ENCODE peak calls at places on chromosomes 6 and 20, in four cellular contexts. G is K562, X is HCT116, M is HepG2. U is an unnamed sample.

GRCh38 chr6:3850451-3851203 is 1.5 kb downstream of the FAM50B start:
- DNase-seq in M (no peak), X (no peak), G (no peak), U (no peak)

GRCh38 chr6:116847234-116847633 is 18.4 kb upstream of the GPRC6A start:
- DNase-seq in G (no peak), X (peak; percentile 35), M (peak; percentile 59), U (peak; percentile 24)

GRCh38 chr20:45882469-45883099 is 1.6 kb downstream of the ZSWIM1 start:
- DNase-seq in G (no peak), X (no peak), M (no peak), U (no peak)

GRCh38 chr6:125598422-125598821 is 151.0 kb upstream of the HEY2 start:
- DNase-seq in G (no peak), M (no peak), X (no peak), U (peak; percentile 33)

GRCh38 chr6:35259946-35260626 is 551 bp downstream of the ZNF76 start:
- DNase-seq in G (peak; percentile 97), M (peak; percentile 79), X (peak; percentile 42), U (no peak)

GRCh38 chr20:6103301-6103700 is 19.5 kb downstream of the FERMT1 start:
- DNase-seq in X (no peak), M (no peak), G (no peak), U (no peak)

GRCh38 chr6:30130887-30131862 is 4.8 kb upstream of the TRIM40 start:
- DNase-seq in X (peak; percentile 76), G (peak; percentile 81), M (peak; percentile 89), U (peak; percentile 64)

GRCh38 chr6:3899970-3900439 is 50.8 kb downstream of the FAM50B start:
- DNase-seq in G (no peak), X (no peak), M (peak; percentile 62), U (no peak)

GRCh38 chr6:72623808-72624207 is 1.9 kb downstream of the KCNQ5 start:
- DNase-seq in X (no peak), M (no peak), G (no peak), U (no peak)

GRCh38 chr6:10621847-10622246 is 72.6 kb downstream of the C6orf52 start:
- DNase-seq in M (no peak), G (no peak), X (no peak), U (no peak)

GRCh38 chr20:36162272-36162966 is 7.9 kb downstream of the EPB41L1 start:
- DNase-seq in X (no peak), G (peak; percentile 46), M (no peak), U (no peak)

GRCh38 chr6:140062042-140063041 is 687.9 kb upstream of the CITED2 start:
- DNase-seq in M (no peak), X (no peak), G (no peak), U (no peak)

GRCh38 chr6:109793793-109794192 is 102.7 kb downstream of the FIG4 start:
- DNase-seq in G (peak; percentile 12), X (peak; percentile 83), M (no peak), U (peak; percentile 91)

GRCh38 chr6:163438940-163439335 is 24.4 kb downstream of the QKI start:
- DNase-seq in X (no peak), M (peak; percentile 49), G (peak; percentile 42), U (no peak)

GRCh38 chr20:58710481-58711265 is 18.1 kb downstream of the NPEPL1 start:
- DNase-seq in M (no peak), X (no peak), G (no peak), U (no peak)

GRCh38 chr6:142400495-142400894 is 98.7 kb downstream of the ADGRG6 start:
- DNase-seq in G (peak; percentile 21), X (no peak), M (no peak), U (no peak)

GRCh38 chr6:63521475-63522210 is 50.6 kb upstream of the LOC128125822 start:
- DNase-seq in M (peak; percentile 76), X (no peak), G (no peak), U (no peak)

GRCh38 chr20:18428490-18429173 is 38.2 kb downstream of the DZANK1 start:
- DNase-seq in G (no peak), M (peak; percentile 64), X (no peak), U (no peak)

GRCh38 chr6:69719602-69720193 is 77.1 kb downstream of the LMBRD1 start:
- DNase-seq in G (peak; percentile 8), X (peak; percentile 2), M (peak; percentile 21), U (peak; percentile 25)

GRCh38 chr6:106857771-106858652 is 116.5 kb downstream of the CD24 start:
- DNase-seq in G (no peak), X (no peak), M (no peak), U (no peak)

GRCh38 chr20:63026582-63027424 is 20.0 kb upstream of the BHLHE23 start:
- DNase-seq in G (no peak), X (no peak), M (no peak), U (no peak)

GRCh38 chr6:127342296-127342945 is 988 bp downstream of the ECHDC1 start:
- DNase-seq in G (no peak), M (peak; percentile 85), X (no peak), U (no peak)

GRCh38 chr6:127341471-127342202 is 1.8 kb downstream of the ECHDC1 start:
- DNase-seq in M (no peak), G (no peak), X (no peak), U (no peak)

GRCh38 chr6:127345521-127345920 is 2.1 kb upstream of the ECHDC1 start:
- DNase-seq in G (no peak), M (no peak), X (peak; percentile 40), U (no peak)

GRCh38 chr6:127343753-127344659 is 597 bp upstream of the ECHDC1 start:
- DNase-seq in G (no peak), X (no peak), M (peak; percentile 25), U (no peak)

DNA sequence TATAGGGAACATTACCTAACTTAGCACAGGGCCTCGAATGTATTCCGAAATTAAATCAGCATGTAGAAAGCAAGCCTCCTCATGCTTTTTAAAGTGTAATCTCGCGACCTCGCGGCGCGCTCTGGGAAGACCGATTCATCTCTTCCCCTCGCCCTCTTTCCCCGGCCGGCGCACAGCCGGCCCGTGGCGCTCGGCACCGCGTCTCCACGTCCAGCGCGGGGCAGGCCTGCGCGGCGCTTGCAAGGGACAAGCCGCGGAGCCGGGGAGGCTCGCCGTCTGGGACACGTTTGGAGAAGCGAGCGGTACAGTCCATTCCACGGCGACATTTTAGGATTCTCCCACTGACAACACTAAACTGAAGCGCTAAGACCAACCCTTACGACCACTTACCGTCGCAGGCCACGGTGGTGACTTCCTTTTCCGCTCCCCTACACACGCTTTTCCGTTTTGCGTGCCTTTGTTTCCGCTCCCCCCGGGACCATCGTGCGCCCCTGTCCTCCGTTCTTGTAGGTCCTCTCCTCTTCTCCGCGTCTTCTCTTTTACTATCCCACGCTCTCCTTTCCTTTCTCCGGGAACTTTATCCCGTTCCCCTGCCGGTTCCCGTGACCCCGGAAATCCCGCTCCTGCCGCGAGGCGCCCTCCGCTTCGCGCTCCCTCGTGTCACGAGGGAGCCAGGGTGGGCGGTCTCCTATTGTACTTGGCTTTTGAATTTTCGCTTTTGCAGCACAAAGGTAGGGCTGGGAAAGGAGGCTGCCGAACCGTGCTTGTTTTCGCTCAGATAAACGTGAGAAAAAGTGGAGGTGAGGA is at the start of gene ECHDC1:
- DNase-seq in X (peak; percentile 62), G (peak; percentile 58), M (peak; percentile 70), U (peak; percentile 61)
- TF ChIP-seq REST in X (no peak), G (no peak), M (peak; percentile 66), U (no peak)

DNA sequence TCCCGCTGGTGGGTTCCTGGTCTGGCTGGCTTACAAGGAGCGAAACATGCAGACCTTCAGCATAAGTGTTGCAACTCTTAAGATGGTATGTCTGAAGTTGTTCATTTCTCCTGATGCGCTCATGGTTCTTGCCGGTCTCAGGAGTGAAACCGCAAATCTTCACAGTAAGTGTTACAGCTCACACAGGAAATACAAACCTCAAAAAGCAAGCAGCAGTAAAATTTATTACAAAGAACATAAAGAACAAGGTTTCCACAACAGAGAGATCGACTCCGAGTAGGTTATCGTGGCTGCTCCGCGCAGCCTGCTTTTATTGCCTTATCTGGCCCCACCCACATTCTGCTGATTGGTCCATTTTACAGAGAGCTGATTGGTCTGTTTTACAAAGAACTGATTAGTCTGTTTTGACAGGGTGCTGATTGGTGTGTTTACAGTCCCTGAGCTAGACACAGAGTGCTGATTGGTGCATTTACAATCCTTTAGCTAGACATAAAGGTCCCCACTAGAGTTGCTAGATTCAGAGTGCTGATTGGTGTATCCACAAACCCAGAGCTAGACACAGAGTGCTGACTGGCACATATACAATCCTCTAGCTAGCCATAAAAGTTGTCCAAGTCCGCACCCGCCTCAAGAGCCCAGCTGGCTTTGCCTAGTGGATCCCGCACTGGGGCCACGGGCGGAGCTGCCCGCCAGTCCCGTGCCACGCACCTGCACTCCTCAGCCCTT is 39.2 kb downstream of the TRIM27 start:
- DNase-seq in X (no peak), M (peak; percentile 51), G (no peak), U (no peak)
- TF ChIP-seq TCF7L2 in X (no peak), M (no peak), G (no peak), U (no peak)

DNA sequence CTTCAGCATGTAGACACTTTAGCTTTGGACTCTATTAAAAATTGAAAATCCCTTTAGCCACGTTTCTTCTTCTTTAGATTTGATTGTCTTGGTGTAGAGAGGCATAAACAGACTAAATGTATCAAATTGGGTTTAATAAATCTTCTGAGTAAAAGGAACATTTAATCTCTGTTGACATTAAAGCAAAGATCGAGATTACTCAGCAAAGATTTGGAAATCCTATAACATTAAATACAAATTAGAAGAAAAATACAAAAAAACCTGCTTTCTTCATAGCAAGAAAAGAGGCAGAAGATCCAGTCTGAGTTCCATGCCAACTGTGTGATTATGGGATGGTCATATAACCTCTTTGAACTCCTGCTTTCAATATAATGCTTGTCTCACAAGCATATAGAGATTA is 172.3 kb downstream of the GJA1 start:
- DNase-seq in X (no peak), G (no peak), M (no peak), U (no peak)
- TF ChIP-seq REST in X (no peak), G (no peak), M (no peak), U (no peak)

GRCh38 chr6:82197784-82198183 is 49.8 kb downstream of the IBTK start:
- DNase-seq in M (no peak), X (no peak), G (no peak), U (no peak)

GRCh38 chr6:82195619-82196018 is 51.9 kb downstream of the IBTK start:
- DNase-seq in X (no peak), M (no peak), G (no peak), U (no peak)

DNA sequence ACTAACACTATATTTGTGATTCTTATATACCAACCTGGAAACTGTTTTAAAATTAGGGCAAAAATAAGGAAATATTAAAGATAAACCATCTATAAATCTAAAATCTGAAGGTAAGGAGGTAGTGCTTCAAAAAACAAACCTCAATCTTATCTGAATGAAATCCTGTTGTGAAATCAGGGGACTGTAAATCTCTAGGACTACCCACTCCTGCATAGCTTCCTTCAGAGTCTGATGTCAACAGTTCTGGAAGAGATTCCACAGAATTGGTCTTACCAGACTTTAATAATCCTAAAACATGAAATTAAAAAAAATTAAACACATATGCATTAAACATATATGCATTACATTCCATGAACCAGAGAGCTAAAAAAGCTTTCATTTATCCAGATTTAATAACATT is 51.4 kb downstream of the IBTK start:
- DNase-seq in X (no peak), G (no peak), M (no peak), U (no peak)
- TF ChIP-seq TCF7L2 in X (no peak), G (no peak), M (no peak), U (no peak)

U was measured in Panc1.